ENCODE peak calls at places on chromosomes 1 and 21, in eight cellular contexts. I is H1; V is fibroblast of lung; J is SJSA1; N is CD8-positive, alpha-beta memory T cell; W is brain microvascular endothelial cell; T is heart left ventricle; G is aorta. C is an unnamed sample. For H3K36me3, the result is how much of the 10 kb centered on the place peaks cover.

GRCh38 chr1:193185861-193186714 is at the start of gene B3GALT2:
- DNase-seq in I (no peak), V (peak), J (peak), N (peak), W (peak), T (peak), G (no peak), C (no peak)

GRCh38 chr1:183363967-183364366 is 54.2 kb downstream of the NMNAT2 start:
- DNase-seq in I (no peak), V (no peak), J (no peak), N (no peak), W (no peak), T (no peak), G (no peak), C (no peak)

GRCh38 chr1:3590951-3591865 is 20.1 kb downstream of the MEGF6 start:
- DNase-seq in I (peak), V (no peak), J (no peak), N (no peak), W (no peak), T (no peak), G (no peak), C (no peak)

GRCh38 chr1:205430631-205431305 is 8.9 kb upstream of the LEMD1 start:
- DNase-seq in I (peak), V (peak), J (peak), N (peak), W (peak), T (peak), G (peak), C (peak)

GRCh38 chr1:45009956-45010854 is 919 bp downstream of the HECTD3 start:
- DNase-seq in I (peak), V (no peak), J (no peak), N (peak), W (no peak), T (no peak), G (peak), C (no peak)

GRCh38 chr21:37670883-37671282 is 245.4 kb downstream of the KCNJ6 start:
- DNase-seq in I (no peak), V (peak), J (no peak), N (no peak), W (peak), T (no peak), G (no peak), C (no peak)

GRCh38 chr1:34631126-34631525 is 123.7 kb upstream of the GJB5 start:
- DNase-seq in I (no peak), V (no peak), J (no peak), N (no peak), W (no peak), T (no peak), G (no peak), C (no peak)

GRCh38 chr1:3646596-3646995 is 3.3 kb downstream of the WRAP73 start:
- DNase-seq in I (no peak), V (no peak), J (no peak), N (no peak), W (no peak), T (no peak), G (peak), C (no peak)

GRCh38 chr1:36703526-36704208 is 221.0 kb upstream of the CSF3R start:
- DNase-seq in I (peak), V (peak), J (peak), N (no peak), W (peak), T (peak), G (peak), C (peak)

GRCh38 chr21:38486705-38487104 is 11.6 kb downstream of the ERG start:
- DNase-seq in I (no peak), V (no peak), J (no peak), N (no peak), W (no peak), T (no peak), G (no peak), C (no peak)

GRCh38 chr1:20381961-20382360 is 91.3 kb downstream of the VWA5B1 start:
- DNase-seq in I (no peak), V (no peak), J (no peak), N (no peak), W (no peak), T (no peak), G (no peak), C (no peak)

GRCh38 chr1:181187596-181188126 is 99.2 kb downstream of the IER5 start:
- DNase-seq in I (peak), V (no peak), J (no peak), N (no peak), W (no peak), T (no peak), G (no peak), C (no peak)

GRCh38 chr1:205588691-205589445 is 42.9 kb downstream of the ELK4 start:
- DNase-seq in I (peak), V (peak), J (no peak), N (no peak), W (peak), T (no peak), G (peak), C (no peak)

GRCh38 chr1:55140546-55140983 is 74.6 kb downstream of the USP24 start:
- DNase-seq in I (peak), V (peak), J (peak), N (peak), W (peak), T (peak), G (peak), C (peak)

GRCh38 chr1:76587213-76587612 is 280.1 kb upstream of the ST6GALNAC5 start:
- DNase-seq in I (no peak), V (no peak), J (no peak), N (no peak), W (no peak), T (no peak), G (no peak), C (no peak)

GRCh38 chr1:197919523-197920301 is 2.5 kb downstream of the LHX9 start:
- DNase-seq in I (peak), V (no peak), J (no peak), N (no peak), W (no peak), T (no peak), G (no peak), C (no peak)

GRCh38 chr1:190908691-190909090 is 431.0 kb upstream of the BRINP3 start:
- DNase-seq in I (no peak), V (peak), J (no peak), N (no peak), W (no peak), T (no peak), G (no peak), C (no peak)

GRCh38 chr1:175318633-175319032 is 126.1 kb upstream of the KIAA0040 start:
- DNase-seq in I (no peak), V (no peak), J (no peak), N (no peak), W (no peak), T (no peak), G (no peak), C (no peak)

GRCh38 chr1:194358208-194358581 is 1171.8 kb upstream of the B3GALT2 start:
- DNase-seq in I (no peak), V (no peak), J (no peak), N (no peak), W (no peak), T (no peak), G (no peak), C (peak)

GRCh38 chr1:192489748-192490147 is 85.8 kb upstream of the RGS1 start:
- DNase-seq in I (no peak), V (peak), J (no peak), N (no peak), W (peak), T (peak), G (peak), C (no peak)

GRCh38 chr1:110475358-110476027 is 24.5 kb downstream of the PROK1 start:
- DNase-seq in I (no peak), V (no peak), J (no peak), N (no peak), W (no peak), T (no peak), G (peak), C (no peak)

GRCh38 chr1:202575906-202576653 is 134.2 kb downstream of the SYT2 start:
- DNase-seq in I (no peak), V (no peak), J (no peak), N (no peak), W (no peak), T (no peak), G (no peak), C (no peak)

GRCh38 chr1:40258445-40258769 is 371 bp downstream of the ZMPSTE24 start:
- DNase-seq in I (no peak), V (peak), J (no peak), N (no peak), W (no peak), T (no peak), G (no peak), C (no peak)

GRCh38 chr1:6268431-6268830 is 7.5 kb upstream of the GPR153 start:
- DNase-seq in I (no peak), V (no peak), J (no peak), N (no peak), W (no peak), T (no peak), G (no peak), C (no peak)

GRCh38 chr1:10495942-10496341 is 21.2 kb downstream of the PEX14 start:
- DNase-seq in I (no peak), V (no peak), J (no peak), N (peak), W (no peak), T (peak), G (no peak), C (no peak)

GRCh38 chr1:109926662-109927300 is 16.1 kb downstream of the CSF1 start:
- DNase-seq in I (no peak), V (peak), J (no peak), N (no peak), W (peak), T (peak), G (no peak), C (no peak)

GRCh38 chr1:89363196-89363595 is 663 bp upstream of the GBP6 start:
- DNase-seq in I (no peak), V (no peak), J (no peak), N (no peak), W (no peak), T (no peak), G (no peak), C (no peak)

GRCh38 chr1:224377676-224378006 is 21.0 kb downstream of the CNIH4 start:
- DNase-seq in I (no peak), V (peak), J (peak), N (peak), W (peak), T (no peak), G (no peak), C (no peak)
- H3K36me3 ChIP-seq in I (under half), V (under half), J (half or more), N (under half), W (under half), T (under half), G (under half), C (under half)

GRCh38 chr1:159144571-159144970 is 26.8 kb upstream of the CADM3 start:
- DNase-seq in I (no peak), V (no peak), J (no peak), N (no peak), W (no peak), T (no peak), G (no peak), C (no peak)

GRCh38 chr1:159146996-159147395 is 24.4 kb upstream of the CADM3 start:
- DNase-seq in I (no peak), V (no peak), J (no peak), N (no peak), W (no peak), T (no peak), G (no peak), C (no peak)

GRCh38 chr1:159140474-159140873 is 30.9 kb upstream of the CADM3 start:
- DNase-seq in I (no peak), V (no peak), J (no peak), N (no peak), W (no peak), T (no peak), G (no peak), C (no peak)

DNA sequence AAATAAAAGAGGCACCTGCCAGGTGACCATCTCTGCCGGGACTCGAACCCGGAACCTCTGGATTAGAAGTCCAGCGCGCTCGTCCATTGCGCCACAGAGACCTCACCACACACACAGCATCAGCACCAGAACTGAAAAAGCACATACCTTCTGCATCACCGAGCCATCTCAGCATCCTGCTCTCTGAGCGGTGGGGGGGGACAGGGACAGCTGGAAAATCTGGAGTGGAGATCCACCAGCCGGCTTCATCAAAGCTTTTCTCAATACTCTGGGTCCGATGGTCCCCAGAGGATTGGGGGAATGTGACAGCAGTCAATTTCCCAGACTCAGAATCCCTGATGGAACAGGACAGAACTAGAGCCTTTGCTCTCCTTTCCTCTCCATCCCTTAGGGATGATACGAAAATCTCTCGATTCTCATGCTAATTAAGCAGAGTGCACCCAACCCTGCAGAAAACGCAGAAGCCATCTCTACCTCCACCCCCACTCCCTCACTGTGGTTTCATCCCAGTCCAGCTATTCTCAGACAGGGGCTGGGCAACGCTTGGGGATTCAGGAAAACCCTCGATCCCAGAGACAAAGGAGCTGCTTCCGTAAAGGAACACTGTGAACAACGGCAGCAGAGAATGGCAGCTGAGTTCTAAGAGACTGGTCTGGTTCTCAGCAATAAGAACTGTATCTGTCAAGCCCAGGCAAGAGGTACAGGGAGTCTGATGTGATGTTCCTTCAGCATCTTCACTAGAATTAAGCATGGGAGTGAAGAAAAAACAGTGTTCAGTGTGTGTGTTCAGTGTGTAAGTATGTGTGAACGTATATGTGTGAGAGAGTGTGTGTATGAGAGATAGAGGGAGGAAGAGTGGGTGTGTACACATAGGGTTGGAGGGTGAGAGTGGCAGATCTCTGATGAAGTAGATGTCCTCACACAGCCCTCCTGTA is 29.6 kb upstream of the CADM3 start:
- DNase-seq in I (peak), V (peak), J (no peak), N (no peak), W (peak), T (no peak), G (no peak), C (no peak)
- H3K4me3 ChIP-seq in I (peak), V (no peak), J (no peak), N (no peak), W (peak), T (no peak), G (no peak), C (no peak)

GRCh38 chr1:154159554-154159953 is 4.7 kb upstream of the NUP210L start:
- DNase-seq in I (no peak), V (no peak), J (no peak), N (no peak), W (no peak), T (no peak), G (no peak), C (no peak)
- H3K36me3 ChIP-seq in I (under half), V (under half), J (half or more), N (half or more), W (half or more), T (half or more), G (under half), C (half or more)

GRCh38 chr21:44792653-44793052 is 9.0 kb downstream of the UBE2G2 start:
- DNase-seq in I (no peak), V (no peak), J (no peak), N (no peak), W (no peak), T (no peak), G (no peak), C (no peak)

GRCh38 chr21:44789880-44790279 is 11.7 kb downstream of the UBE2G2 start:
- DNase-seq in I (no peak), V (no peak), J (no peak), N (no peak), W (no peak), T (no peak), G (no peak), C (no peak)

GRCh38 chr21:44790401-44790800 is 11.2 kb downstream of the UBE2G2 start:
- DNase-seq in I (no peak), V (no peak), J (no peak), N (no peak), W (no peak), T (no peak), G (no peak), C (no peak)

GRCh38 chr21:44791993-44792392 is 9.6 kb downstream of the UBE2G2 start:
- DNase-seq in I (no peak), V (no peak), J (no peak), N (no peak), W (no peak), T (no peak), G (no peak), C (no peak)

GRCh38 chr21:44791246-44791645 is 10.4 kb downstream of the UBE2G2 start:
- DNase-seq in I (no peak), V (no peak), J (no peak), N (no peak), W (no peak), T (no peak), G (no peak), C (no peak)
- H3K4me3 ChIP-seq in I (no peak), V (no peak), J (no peak), N (no peak), W (no peak), T (no peak), G (no peak), C (no peak)

GRCh38 chr1:147849097-147849873 is 53.3 kb upstream of the GJA8 start:
- DNase-seq in I (no peak), V (peak), J (no peak), N (no peak), W (peak), T (no peak), G (no peak), C (no peak)

GRCh38 chr1:147853391-147853790 is 49.2 kb upstream of the GJA8 start:
- DNase-seq in I (no peak), V (no peak), J (no peak), N (no peak), W (peak), T (no peak), G (no peak), C (no peak)

GRCh38 chr1:147851149-147851548 is 51.4 kb upstream of the GJA8 start:
- DNase-seq in I (no peak), V (no peak), J (no peak), N (no peak), W (peak), T (no peak), G (no peak), C (no peak)

GRCh38 chr1:147850737-147851136 is 51.9 kb upstream of the GJA8 start:
- DNase-seq in I (no peak), V (no peak), J (no peak), N (no peak), W (no peak), T (no peak), G (no peak), C (no peak)

DNA sequence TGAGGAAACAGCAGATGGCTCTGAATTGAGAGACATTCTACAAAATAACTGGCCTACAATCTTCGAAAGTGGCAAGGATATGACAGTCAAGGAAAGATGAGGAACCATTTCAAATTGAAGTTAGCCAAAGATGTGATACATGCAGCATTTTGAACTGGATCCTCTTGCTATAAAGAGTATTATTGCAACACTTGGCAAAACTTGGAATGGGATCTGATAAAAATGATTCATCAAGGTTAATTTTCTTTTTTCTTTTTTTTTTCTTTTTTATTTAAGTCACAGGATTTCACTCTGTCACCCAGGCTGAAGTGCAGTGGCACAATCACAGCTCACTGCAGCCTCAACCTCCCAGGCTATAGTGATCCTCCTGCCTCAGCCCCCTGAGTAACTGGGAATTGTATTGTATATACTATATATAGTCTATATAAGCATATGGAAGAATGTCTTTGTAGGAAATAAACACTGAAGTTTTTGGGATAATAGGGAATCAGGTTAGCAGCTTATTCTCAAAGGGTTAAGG is 49.8 kb upstream of the GJA8 start:
- DNase-seq in I (no peak), V (no peak), J (no peak), N (no peak), W (no peak), T (no peak), G (no peak), C (no peak)
- H3K36me3 ChIP-seq in I (under half), V (under half), J (under half), N (under half), W (under half), T (under half), G (under half), C (under half)

DNA sequence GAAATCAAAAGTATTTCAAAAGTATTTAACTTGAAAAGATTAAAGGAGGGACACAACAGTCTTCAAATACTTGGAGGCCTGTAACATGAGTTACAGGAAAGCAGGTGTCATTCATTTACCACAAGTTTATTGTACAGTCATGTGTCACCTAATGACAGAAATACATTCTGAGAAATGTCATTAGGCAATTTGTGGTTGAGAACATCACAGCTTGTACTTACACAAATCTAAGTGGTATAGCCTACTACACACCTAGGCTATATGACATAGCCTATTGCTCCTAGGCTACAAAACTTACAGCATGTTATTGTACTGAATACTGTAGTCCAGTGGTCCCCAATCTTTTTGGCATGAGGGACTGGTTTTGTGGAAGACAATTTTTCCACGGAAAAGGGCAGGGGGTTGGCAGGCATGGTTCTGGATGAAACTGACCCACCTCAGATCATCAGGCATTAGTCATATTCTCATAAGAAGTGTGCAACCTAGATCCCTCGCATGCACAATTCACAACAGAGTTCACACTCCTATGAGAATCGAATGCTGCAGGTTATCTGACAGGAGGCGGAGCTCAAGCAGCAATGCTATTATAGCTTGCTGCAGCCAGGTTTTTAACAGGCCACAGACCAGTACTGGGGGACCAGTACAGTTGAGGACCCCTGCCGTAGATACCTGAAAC is 25.0 kb upstream of the PHTF1 start:
- DNase-seq in I (no peak), V (no peak), J (no peak), N (peak), W (no peak), T (no peak), G (no peak), C (no peak)
- H3K4me3 ChIP-seq in I (no peak), V (no peak), J (no peak), N (peak), W (no peak), T (no peak), G (no peak), C (peak)

GRCh38 chr1:113963281-113963906 is 15.9 kb upstream of the OLFML3 start:
- DNase-seq in I (no peak), V (peak), J (no peak), N (no peak), W (no peak), T (no peak), G (no peak), C (no peak)

GRCh38 chr1:113966013-113966412 is 13.3 kb upstream of the OLFML3 start:
- DNase-seq in I (no peak), V (no peak), J (no peak), N (no peak), W (peak), T (no peak), G (peak), C (no peak)
- H3K36me3 ChIP-seq in I (under half), V (under half), J (half or more), N (half or more), W (half or more), T (half or more), G (under half), C (under half)

GRCh38 chr1:64019818-64020217 is 183.6 kb upstream of the UBE2U start:
- DNase-seq in I (no peak), V (peak), J (peak), N (no peak), W (peak), T (no peak), G (no peak), C (no peak)
- H3K4me3 ChIP-seq in I (no peak), V (peak), J (no peak), N (no peak), W (no peak), T (peak), G (no peak), C (peak)

C was measured in psoas muscle.